ENCODE peak calls at places on chromosomes 6 and 20, in five cellular contexts. R, M, X, F and P are unnamed samples. For H3K4me1, the result is how much of the 10 kb centered on the place peaks cover.

GRCh38 chr6:86511962-86512361 is 425.4 kb upstream of the HTR1E start:
- DNase-seq in R (no peak), X (no peak), M (no peak), F (no peak), P (no peak)

GRCh38 chr6:3711776-3712175 is 39.7 kb downstream of the PXDC1 start:
- DNase-seq in X (no peak), M (no peak), R (no peak), F (no peak), P (no peak)

GRCh38 chr6:19472850-19473249 is 364.3 kb upstream of the ID4 start:
- DNase-seq in X (no peak), M (no peak), R (no peak), F (no peak), P (no peak)

GRCh38 chr6:138230759-138231398 is 12.6 kb upstream of the PBOV1 start:
- DNase-seq in R (no peak), X (no peak), M (no peak), F (no peak), P (no peak)

GRCh38 chr6:44806656-44807055 is 419.1 kb downstream of the CDC5L start:
- DNase-seq in F (no peak), X (no peak), R (no peak), M (no peak), P (no peak)

GRCh38 chr6:151389640-151390275 is 1.6 kb downstream of the ZBTB2 start:
- DNase-seq in M (peak), X (peak), R (no peak), F (peak), P (peak)

GRCh38 chr6:144215402-144215931 is 65.2 kb downstream of the STX11 start:
- DNase-seq in X (peak), F (peak), M (no peak), R (no peak), P (no peak)

GRCh38 chr6:1200706-1201105 is 111.2 kb upstream of the FOXQ1 start:
- DNase-seq in X (no peak), M (peak), F (peak), R (no peak), P (no peak)

GRCh38 chr6:83966539-83966938 is 67.0 kb upstream of the MRAP2 start:
- DNase-seq in X (no peak), R (no peak), M (no peak), F (no peak), P (no peak)

GRCh38 chr20:24998121-24998520 is 5.6 kb upstream of the APMAP start:
- DNase-seq in R (no peak), X (no peak), F (no peak), M (no peak), P (peak)

GRCh38 chr6:119171864-119172588 is 93.6 kb upstream of the FAM184A start:
- DNase-seq in F (no peak), X (no peak), R (no peak), M (no peak), P (no peak)

GRCh38 chr20:50921783-50922501 is 9.3 kb downstream of the ADNP start:
- DNase-seq in M (no peak), X (no peak), F (no peak), R (no peak), P (no peak)
- H3K4me1 ChIP-seq in M (under half), X (half or more), F (under half), R (under half), P (under half)

GRCh38 chr6:33861722-33862121 is 57.9 kb upstream of the MLN start:
- DNase-seq in F (no peak), M (no peak), R (no peak), X (no peak), P (no peak)

GRCh38 chr6:33858804-33859203 is 55.0 kb upstream of the MLN start:
- DNase-seq in R (no peak), M (no peak), F (no peak), X (no peak), P (no peak)

GRCh38 chr6:33858053-33858475 is 54.3 kb upstream of the MLN start:
- DNase-seq in X (no peak), F (no peak), R (no peak), M (no peak), P (no peak)

GRCh38 chr6:33860706-33861474 is 57.1 kb upstream of the MLN start:
- DNase-seq in X (no peak), F (no peak), M (no peak), R (no peak), P (no peak)

GRCh38 chr6:33860006-33860405 is 56.2 kb upstream of the MLN start:
- DNase-seq in F (no peak), M (no peak), R (no peak), X (no peak), P (no peak)
- H3K4me1 ChIP-seq in F (under half), M (under half), R (under half), X (under half), P (under half)

GRCh38 chr6:136775081-136775480 is 17.2 kb downstream of the MAP3K5 start:
- DNase-seq in M (no peak), F (no peak), R (no peak), X (no peak), P (no peak)

GRCh38 chr6:136772685-136773472 is 19.4 kb downstream of the MAP3K5 start:
- DNase-seq in M (no peak), R (no peak), X (no peak), F (no peak), P (no peak)

GRCh38 chr6:136774228-136775041 is 17.8 kb downstream of the MAP3K5 start:
- DNase-seq in X (no peak), R (no peak), M (no peak), F (peak), P (no peak)

GRCh38 chr6:136775548-136775947 is 16.7 kb downstream of the MAP3K5 start:
- DNase-seq in M (no peak), F (peak), X (no peak), R (no peak), P (no peak)

GRCh38 chr6:136773473-136773796 is 18.8 kb downstream of the MAP3K5 start:
- DNase-seq in M (no peak), X (no peak), F (no peak), R (no peak), P (no peak)
- H3K4me1 ChIP-seq in M (under half), X (half or more), F (under half), R (under half), P (half or more)

GRCh38 chr20:64066984-64067605 is 4.1 kb downstream of the TCEA2 start:
- DNase-seq in F (no peak), M (peak), X (no peak), R (no peak), P (no peak)
- H3K4me1 ChIP-seq in F (under half), M (half or more), X (under half), R (under half), P (under half)